ENCODE peak calls at places on chromosomes 11 and 22, in seven cellular contexts. H is coronary artery; Y is NCI-H1092; K is naive B cell; L is cardiac fibroblast; F is stimulated activated CD4-positive, alpha-beta T cell treated with anti-CD3 and anti-CD28 coated beads, Interleukin-4, amount 100 ng/mL, for 24 hours; P is stimulated activated CD8-positive, alpha-beta memory T cell treated with anti-CD3 and anti-CD28 coated beads, Interleukin-4, amount 100 ng/mL, for 48 hours. Q is an unnamed sample.

GRCh38 chr11:108025387-108026080 is 16.8 kb downstream of the CUL5 start:
- DNase-seq in H (no peak), Y (no peak), K (no peak), L (no peak), F (no peak), P (no peak), Q (no peak)

GRCh38 chr11:26844963-26845362 is 123.1 kb upstream of the SLC5A12 start:
- DNase-seq in H (no peak), Y (no peak), K (no peak), L (no peak), F (no peak), P (no peak), Q (no peak)

GRCh38 chr11:34219862-34220490 is 114.5 kb downstream of the NAT10 start:
- DNase-seq in H (no peak), Y (no peak), K (no peak), L (peak), F (no peak), P (no peak), Q (no peak)

GRCh38 chr11:122138759-122139594 is 23.0 kb upstream of the BLID start:
- DNase-seq in H (no peak), Y (no peak), K (no peak), L (no peak), F (no peak), P (no peak), Q (peak)

GRCh38 chr22:46457502-46458488 is 79.6 kb downstream of the CELSR1 start:
- DNase-seq in H (no peak), Y (no peak), K (no peak), L (peak), F (no peak), P (no peak), Q (peak)

GRCh38 chr11:94647926-94648325 is 80.8 kb downstream of the PIWIL4 start:
- DNase-seq in H (no peak), Y (no peak), K (no peak), L (peak), F (no peak), P (no peak), Q (no peak)

GRCh38 chr11:2573240-2574042 is 126.4 kb downstream of the KCNQ1OT1 start:
- DNase-seq in H (no peak), Y (no peak), K (no peak), L (no peak), F (no peak), P (no peak), Q (no peak)

GRCh38 chr11:60918941-60919275 is 5.0 kb downstream of the TMEM109 start:
- DNase-seq in H (no peak), Y (no peak), K (no peak), L (peak), F (no peak), P (no peak), Q (peak)

GRCh38 chr11:8011981-8012444 is 24.9 kb downstream of the EIF3F start:
- DNase-seq in H (no peak), Y (no peak), K (no peak), L (peak), F (no peak), P (peak), Q (no peak)

GRCh38 chr11:65425971-65426838 is 3.6 kb downstream of the NEAT1 start:
- DNase-seq in H (peak), Y (no peak), K (peak), L (peak), F (peak), P (no peak), Q (peak)

GRCh38 chr11:112270551-112271180 is 10.0 kb upstream of the PLET1 start:
- DNase-seq in H (no peak), Y (no peak), K (no peak), L (no peak), F (no peak), P (no peak), Q (peak)

GRCh38 chr11:76605338-76606074 is 65.0 kb downstream of the LRRC32 start:
- DNase-seq in H (peak), Y (no peak), K (no peak), L (no peak), F (no peak), P (peak), Q (no peak)

GRCh38 chr11:134576721-134577171 is 164.7 kb upstream of the B3GAT1 start:
- DNase-seq in H (peak), Y (no peak), K (no peak), L (no peak), F (no peak), P (peak), Q (no peak)

GRCh38 chr22:28187612-28188011 is 268.6 kb upstream of the PITPNB start:
- DNase-seq in H (no peak), Y (no peak), K (no peak), L (no peak), F (no peak), P (no peak), Q (no peak)

GRCh38 chr11:8338138-8338537 is 74.5 kb upstream of the LMO1 start:
- DNase-seq in H (no peak), Y (peak), K (no peak), L (peak), F (peak), P (peak), Q (peak)

GRCh38 chr11:96052921-96053631 is 129.2 kb upstream of the MTMR2 start:
- DNase-seq in H (no peak), Y (no peak), K (no peak), L (peak), F (no peak), P (no peak), Q (peak)

Q was measured in trophoblast cell.